ENCODE peak calls at places on chromosomes 6 and 20, in six cellular contexts. Q is fibroblast of lung, M is Panc1, N is breast epithelium, K is GM23248, X is A549. O is an unnamed sample. For H3K4me1, the result is how much of the 10 kb centered on the place peaks cover.

GRCh38 chr6:26457796-26458688 is at the start of gene BTN2A1:
- DNase-seq in Q (peak), M (peak), N (peak), K (peak), X (peak), O (peak)

GRCh38 chr6:131183427-131184095 is 48.3 kb downstream of the AKAP7 start:
- DNase-seq in Q (no peak), M (no peak), N (no peak), K (no peak), X (no peak), O (no peak)

GRCh38 chr20:36688630-36689029 is 42.6 kb upstream of the SLA2 start:
- DNase-seq in Q (no peak), M (no peak), N (no peak), K (no peak), X (no peak), O (no peak)

GRCh38 chr20:19212524-19213502 is at the start of gene SLC24A3:
- DNase-seq in Q (peak), M (no peak), N (peak), K (peak), X (peak), O (peak)

GRCh38 chr6:73109659-73110058 is 115.6 kb downstream of the KHDC1L start:
- DNase-seq in Q (no peak), M (no peak), N (no peak), K (peak), X (no peak), O (no peak)

GRCh38 chr20:23061262-23061661 is 11.8 kb upstream of the THBD start:
- DNase-seq in Q (no peak), M (no peak), N (no peak), K (no peak), X (no peak), O (no peak)

GRCh38 chr6:137685798-137686197 is 181.3 kb upstream of the TNFAIP3 start:
- DNase-seq in Q (no peak), M (no peak), N (no peak), K (no peak), X (no peak), O (no peak)

GRCh38 chr6:21907291-21907690 is 313.7 kb downstream of the SOX4 start:
- DNase-seq in Q (no peak), M (no peak), N (no peak), K (no peak), X (no peak), O (no peak)

GRCh38 chr6:26514984-26515383 is 14.9 kb downstream of the BTN1A1 start:
- DNase-seq in Q (no peak), M (no peak), N (no peak), K (no peak), X (no peak), O (peak)

GRCh38 chr20:35274172-35275092 is 3.5 kb downstream of the MMP24OS start:
- DNase-seq in Q (no peak), M (no peak), N (no peak), K (no peak), X (no peak), O (no peak)

GRCh38 chr6:150565945-150566344 is 33.7 kb upstream of the PLEKHG1 start:
- DNase-seq in Q (no peak), M (no peak), N (no peak), K (no peak), X (no peak), O (no peak)

GRCh38 chr6:38650207-38650752 is 10.6 kb upstream of the BTBD9 start:
- DNase-seq in Q (no peak), M (no peak), N (no peak), K (no peak), X (no peak), O (no peak)

GRCh38 chr20:62332421-62332820 is 29.6 kb downstream of the ADRM1 start:
- DNase-seq in Q (no peak), M (no peak), N (no peak), K (no peak), X (no peak), O (no peak)

GRCh38 chr20:62332989-62333819 is 30.4 kb downstream of the ADRM1 start:
- DNase-seq in Q (no peak), M (no peak), N (no peak), K (no peak), X (no peak), O (no peak)

GRCh38 chr20:62330576-62331317 is 27.9 kb downstream of the ADRM1 start:
- DNase-seq in Q (no peak), M (no peak), N (no peak), K (no peak), X (no peak), O (no peak)

GRCh38 chr20:62329389-62330377 is 26.9 kb downstream of the ADRM1 start:
- DNase-seq in Q (no peak), M (no peak), N (no peak), K (no peak), X (no peak), O (no peak)

GRCh38 chr20:62331347-62331746 is 28.6 kb downstream of the ADRM1 start:
- DNase-seq in Q (no peak), M (no peak), N (no peak), K (no peak), X (no peak), O (no peak)
- H3K27ac ChIP-seq in Q (no peak), M (no peak), N (no peak), K (no peak), X (no peak), O (no peak)

GRCh38 chr6:163580311-163581030 is 166.0 kb downstream of the QKI start:
- DNase-seq in Q (no peak), M (no peak), N (no peak), K (no peak), X (no peak), O (no peak)
- H3K4me1 ChIP-seq in Q (under half), M (under half), N (under half), K (under half), X (under half), O (under half)

GRCh38 chr20:50029697-50030428 is 47.1 kb downstream of the SNAI1 start:
- DNase-seq in Q (peak), M (no peak), N (no peak), K (peak), X (peak), O (peak)
- H3K27ac ChIP-seq in Q (peak), M (peak), N (peak), K (peak), X (peak), O (peak)

DNA sequence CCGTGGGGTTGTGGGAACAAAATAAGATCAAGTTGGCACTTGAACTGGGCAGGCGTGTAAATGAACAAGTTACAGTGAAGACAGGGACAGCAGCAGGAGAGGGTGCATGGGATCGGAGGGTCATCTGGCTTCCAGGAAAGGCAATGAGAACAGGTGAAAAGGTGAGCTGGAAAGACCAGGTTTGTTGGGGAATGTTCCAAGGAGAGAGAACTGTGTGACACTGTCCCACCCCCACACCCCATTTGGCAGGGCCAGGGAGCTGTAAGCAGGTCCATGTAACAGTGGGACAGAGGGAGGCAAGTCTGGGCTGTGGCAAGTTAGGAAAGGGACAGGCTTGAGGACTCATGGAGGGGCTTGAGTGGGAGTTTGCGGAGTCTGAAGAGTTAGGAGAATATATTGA is 761 bp downstream of the SGK2 start:
- DNase-seq in Q (no peak), M (no peak), N (no peak), K (no peak), X (no peak), O (no peak)
- H3K4me1 ChIP-seq in Q (under half), M (under half), N (under half), K (under half), X (under half), O (under half)

GRCh38 chr20:56628873-56629463 is at the start of gene TFAP2C:
- DNase-seq in Q (no peak), M (no peak), N (peak), K (peak), X (peak), O (peak)
- H3K27ac ChIP-seq in Q (no peak), M (peak), N (peak), K (peak), X (peak), O (peak)

DNA sequence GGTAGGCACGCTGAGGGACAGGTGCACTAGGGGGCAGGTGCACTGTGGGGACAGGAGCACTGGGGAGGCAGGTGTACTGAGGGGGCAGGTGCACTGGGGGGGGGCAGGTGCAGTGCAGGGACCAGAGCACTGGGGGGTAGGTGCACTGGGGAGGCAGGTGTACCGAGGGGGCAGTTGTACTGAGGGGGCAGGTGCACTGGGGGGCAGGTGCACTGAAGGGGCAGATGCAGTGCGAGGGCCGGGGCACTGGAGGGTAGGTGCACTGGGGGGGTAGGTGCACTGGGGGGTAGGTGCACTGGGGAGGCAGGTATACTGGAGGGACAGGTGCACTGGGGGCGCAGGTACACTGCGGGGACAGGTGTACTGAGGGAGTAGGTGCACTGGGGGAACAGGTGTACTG is 39.5 kb downstream of the DAAM2 start:
- DNase-seq in Q (no peak), M (no peak), N (no peak), K (no peak), X (no peak), O (no peak)
- H3K4me1 ChIP-seq in Q (under half), M (under half), N (under half), K (under half), X (under half), O (under half)

DNA sequence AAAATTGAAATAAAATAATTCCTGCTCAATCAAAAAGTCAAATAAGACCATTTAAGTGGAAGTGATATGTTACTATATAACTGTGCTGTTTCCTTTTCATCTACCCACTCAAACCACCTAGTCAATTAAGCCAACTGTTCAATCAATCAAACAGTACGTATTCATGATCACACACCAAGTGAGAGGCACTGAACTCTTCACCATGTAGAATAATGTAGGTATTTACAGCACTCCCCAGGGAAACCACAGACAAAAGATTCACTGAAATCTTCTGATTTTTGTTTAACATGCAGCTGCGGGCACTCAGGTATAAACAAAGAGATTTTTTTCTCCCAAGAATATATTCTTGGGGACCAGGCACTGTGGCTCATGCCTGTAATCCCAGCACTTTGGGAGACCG is 21.3 kb upstream of the OPRM1 start:
- DNase-seq in Q (no peak), M (no peak), N (no peak), K (no peak), X (no peak), O (no peak)
- H3K27ac ChIP-seq in Q (no peak), M (no peak), N (no peak), K (no peak), X (no peak), O (no peak)